ENCODE peak calls at places on chromosome 5, in seven cellular contexts. A is CD8-positive, alpha-beta T cell; J is tibial artery; C is astrocyte; V is spleen; Z is mucosa of descending colon; L is GM23338. G is an unnamed sample.

GRCh38 chr5:102865510-102866314 is 110.6 kb downstream of the PAM start:
- DNase-seq in A (peak; percentile 23), J (peak; percentile 80), C (peak; percentile 86), V (peak; percentile 89), Z (peak; percentile 68), L (peak; percentile 91), G (peak; percentile 89)

GRCh38 chr5:163410505-163410904 is 26.9 kb upstream of the CCNG1 start:
- DNase-seq in A (no peak), J (no peak), C (no peak), V (no peak), Z (no peak), L (no peak), G (no peak)

GRCh38 chr5:144307726-144308125 is 137.1 kb downstream of the KCTD16 start:
- DNase-seq in A (no peak), J (no peak), C (no peak), V (no peak), Z (no peak), L (no peak), G (no peak)

GRCh38 chr5:129400395-129400983 is 59.6 kb upstream of the ADAMTS19 start:
- DNase-seq in A (no peak), J (no peak), C (no peak), V (no peak), Z (no peak), L (no peak), G (no peak)

GRCh38 chr5:89313044-89313443 is 430.1 kb upstream of the MEF2C start:
- DNase-seq in A (no peak), J (no peak), C (peak; percentile 93), V (no peak), Z (no peak), L (no peak), G (no peak)

GRCh38 chr5:11046160-11046559 is 285.1 kb upstream of the DAP start:
- DNase-seq in A (no peak), J (no peak), C (no peak), V (no peak), Z (no peak), L (peak; percentile 43), G (peak; percentile 8)

GRCh38 chr5:178474562-178475184 is 115.5 kb downstream of the COL23A1 start:
- DNase-seq in A (no peak), J (no peak), C (no peak), V (no peak), Z (no peak), L (no peak), G (no peak)

GRCh38 chr5:133664422-133664821 is 52.1 kb upstream of the FSTL4 start:
- DNase-seq in A (no peak), J (no peak), C (peak; percentile 41), V (no peak), Z (no peak), L (no peak), G (peak; percentile 18)

GRCh38 chr5:41738695-41739354 is 131.4 kb downstream of the OXCT1 start:
- DNase-seq in A (no peak), J (no peak), C (no peak), V (no peak), Z (no peak), L (no peak), G (no peak)

GRCh38 chr5:64977779-64978178 is 209.0 kb downstream of the CWC27 start:
- DNase-seq in A (no peak), J (no peak), C (peak; percentile 17), V (no peak), Z (no peak), L (no peak), G (no peak)

GRCh38 chr5:18745988-18746615 is 1111.8 kb downstream of the TAF11L14 start:
- DNase-seq in A (peak; percentile 32), J (no peak), C (no peak), V (peak; percentile 72), Z (peak; percentile 37), L (no peak), G (no peak)

GRCh38 chr5:159414021-159414420 is 83.7 kb upstream of the IL12B start:
- DNase-seq in A (no peak), J (no peak), C (no peak), V (no peak), Z (no peak), L (no peak), G (no peak)

GRCh38 chr5:16179511-16179935 is at the start of gene MARCHF11:
- DNase-seq in A (no peak), J (no peak), C (no peak), V (no peak), Z (no peak), L (peak; percentile 61), G (peak; percentile 2)

GRCh38 chr5:176816791-176817272 is 6.5 kb downstream of the UNC5A start:
- DNase-seq in A (no peak), J (no peak), C (no peak), V (no peak), Z (no peak), L (peak; percentile 57), G (no peak)

GRCh38 chr5:102421647-102422046 is 77.2 kb downstream of the SLCO6A1 start:
- DNase-seq in A (no peak), J (no peak), C (no peak), V (no peak), Z (no peak), L (no peak), G (peak; percentile 15)

GRCh38 chr5:45110399-45110798 is 301.7 kb downstream of the MRPS30 start:
- DNase-seq in A (no peak), J (no peak), C (no peak), V (no peak), Z (no peak), L (peak; percentile 31), G (no peak)

GRCh38 chr5:172791726-172792445 is 20.9 kb upstream of the DUSP1 start:
- DNase-seq in A (no peak), J (no peak), C (no peak), V (no peak), Z (no peak), L (no peak), G (no peak)

GRCh38 chr5:74934949-74935751 is 69.0 kb upstream of the FAM169A start:
- DNase-seq in A (peak; percentile 18), J (no peak), C (peak; percentile 39), V (no peak), Z (no peak), L (peak; percentile 49), G (peak; percentile 85)

GRCh38 chr5:149730620-149731331 is 666 bp downstream of the PPARGC1B start:
- DNase-seq in A (peak; percentile 55), J (peak; percentile 35), C (peak; percentile 8), V (peak; percentile 90), Z (peak; percentile 82), L (peak; percentile 75), G (peak; percentile 79)

GRCh38 chr5:74054139-74054538 is 428.1 kb downstream of the ARHGEF28 start:
- DNase-seq in A (no peak), J (no peak), C (no peak), V (no peak), Z (no peak), L (no peak), G (peak; percentile 19)

GRCh38 chr5:138724470-138725146 is 28.6 kb upstream of the CTNNA1 start:
- DNase-seq in A (no peak), J (peak; percentile 24), C (no peak), V (no peak), Z (no peak), L (peak; percentile 35), G (no peak)

DNA sequence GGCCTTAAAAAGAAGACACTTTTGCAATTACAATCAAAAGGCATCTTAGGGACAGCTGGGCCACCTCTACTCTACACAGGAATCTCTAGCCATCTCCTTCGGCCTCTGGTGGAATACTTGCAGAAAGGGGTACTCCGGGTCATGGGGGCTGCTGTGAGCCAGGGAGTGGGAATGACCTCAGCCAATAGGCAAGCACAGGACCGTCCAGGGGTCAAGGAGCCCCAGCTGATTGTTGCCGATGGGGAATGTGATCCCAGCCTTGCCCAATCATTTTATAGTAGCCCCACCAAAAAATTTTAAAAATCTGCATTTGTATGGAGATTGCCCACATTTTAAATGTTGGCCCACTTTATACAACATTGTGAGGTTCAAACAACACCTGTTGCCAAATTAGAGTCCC is 16.9 kb upstream of the SLC36A3 start:
- DNase-seq in A (no peak), J (no peak), C (no peak), V (no peak), Z (no peak), L (no peak), G (no peak)
- H3K4me1 ChIP-seq in A (no peaks in the 10 kb centered on the region), J (peaks cover 9% of the 10 kb centered on the region), C (no peaks in the 10 kb centered on the region), V (peaks cover 17% of the 10 kb centered on the region), Z (no peaks in the 10 kb centered on the region), L (no peaks in the 10 kb centered on the region), G (no peaks in the 10 kb centered on the region)

DNA sequence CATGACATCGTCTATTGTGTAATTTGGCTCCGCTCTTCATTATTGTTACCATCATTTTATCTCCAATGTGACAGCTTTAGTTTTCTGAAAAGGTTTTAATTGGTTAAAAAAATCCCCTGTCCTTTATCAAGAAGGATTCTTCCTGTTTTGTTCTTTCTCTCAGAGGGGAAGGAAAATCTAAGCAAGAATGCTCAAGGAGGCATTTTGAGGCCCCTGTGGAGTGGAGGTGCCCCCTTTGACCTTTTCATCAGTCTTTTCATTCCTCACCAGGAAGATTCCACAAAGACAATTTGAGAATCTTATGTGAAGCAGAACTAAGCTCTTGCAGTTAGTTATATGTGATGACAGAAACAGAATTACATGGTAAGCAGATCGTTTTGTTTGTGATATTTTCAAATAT is 489.6 kb downstream of the MAN2A1 start:
- DNase-seq in A (no peak), J (no peak), C (no peak), V (no peak), Z (no peak), L (peak; percentile 34), G (peak; percentile 31)
- H3K4me3 ChIP-seq in A (no peak overlapping the region), J (no peak overlapping the region), C (no peak overlapping the region), V (no peak overlapping the region), Z (no peak overlapping the region), L (no peak overlapping the region), G (no peak overlapping the region)

DNA sequence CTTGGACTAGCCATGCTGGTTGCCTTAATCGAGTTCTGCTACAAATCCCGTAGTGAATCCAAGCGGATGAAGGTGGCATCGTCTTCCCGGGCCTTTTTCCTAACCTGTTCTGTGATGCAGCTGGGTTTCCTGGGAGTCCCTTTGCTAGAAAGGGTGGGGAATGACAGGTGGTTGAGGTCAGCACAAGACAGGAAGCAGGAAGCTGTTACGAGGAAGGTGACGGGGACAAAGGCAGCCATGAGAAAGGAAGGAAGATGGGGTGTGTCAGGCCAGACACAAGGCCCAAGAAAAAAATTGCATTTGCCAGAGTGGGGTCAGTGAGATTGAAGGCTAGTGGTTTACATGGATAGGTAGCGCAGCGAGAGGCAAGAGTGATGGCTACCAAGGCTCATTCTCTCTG is 236.3 kb downstream of the FAM114A2 start:
- DNase-seq in A (no peak), J (no peak), C (no peak), V (no peak), Z (no peak), L (no peak), G (no peak)
- H3K4me1 ChIP-seq in A (no peaks in the 10 kb centered on the region), J (no peaks in the 10 kb centered on the region), C (no peaks in the 10 kb centered on the region), V (no peaks in the 10 kb centered on the region), Z (no peaks in the 10 kb centered on the region), L (no peaks in the 10 kb centered on the region), G (no peaks in the 10 kb centered on the region)

GRCh38 chr5:38468202-38468656 is 88.2 kb downstream of the LIFR start:
- DNase-seq in A (no peak), J (peak; percentile 78), C (peak; percentile 97), V (no peak), Z (no peak), L (no peak), G (no peak)

GRCh38 chr5:38466444-38467189 is 89.8 kb downstream of the LIFR start:
- DNase-seq in A (no peak), J (peak; percentile 86), C (no peak), V (no peak), Z (peak; percentile 52), L (no peak), G (no peak)

GRCh38 chr5:38468978-38469706 is 87.3 kb downstream of the LIFR start:
- DNase-seq in A (no peak), J (peak; percentile 76), C (no peak), V (no peak), Z (no peak), L (no peak), G (no peak)

GRCh38 chr5:38465702-38466443 is 90.6 kb downstream of the LIFR start:
- DNase-seq in A (no peak), J (no peak), C (no peak), V (no peak), Z (no peak), L (no peak), G (no peak)

GRCh38 chr5:38467353-38468040 is 88.9 kb downstream of the LIFR start:
- DNase-seq in A (no peak), J (peak; percentile 76), C (peak; percentile 43), V (no peak), Z (no peak), L (no peak), G (no peak)
- H3K4me3 ChIP-seq in A (no peak overlapping the region), J (peak overlapping the region; percentile 19), C (peak overlapping the region; percentile 26), V (no peak overlapping the region), Z (no peak overlapping the region), L (no peak overlapping the region), G (no peak overlapping the region)